ENCODE peak calls at places on chromosomes 5 and 9, in five cellular contexts. One of them, this sample, is unnamed.

GRCh38 chr5:38697013-38697412 is 140.6 kb upstream of the LIFR start:
- DNase-seq in mesendoderm: peak
- DNase-seq in IMR-90: no peak
- DNase-seq in neuronal stem cell: peak
- DNase-seq in H9: no peak
- DNase-seq in this sample: no peak

GRCh38 chr5:99349842-99350241 is 421.0 kb upstream of the CHD1 start:
- DNase-seq in IMR-90: no peak
- DNase-seq in H9: no peak
- DNase-seq in neuronal stem cell: no peak
- DNase-seq in mesendoderm: no peak
- DNase-seq in this sample: no peak

GRCh38 chr9:38142201-38142600 is 73.2 kb upstream of the SHB start:
- DNase-seq in H9: no peak
- DNase-seq in neuronal stem cell: no peak
- DNase-seq in mesendoderm: peak
- DNase-seq in IMR-90: peak
- DNase-seq in this sample: peak

GRCh38 chr9:69970001-69970531 is 73.6 kb upstream of the MAMDC2 start:
- DNase-seq in H9: no peak
- DNase-seq in neuronal stem cell: no peak
- DNase-seq in mesendoderm: no peak
- DNase-seq in IMR-90: no peak
- DNase-seq in this sample: no peak

GRCh38 chr9:135156525-135157510 is 69.3 kb downstream of the OLFM1 start:
- DNase-seq in neuronal stem cell: peak
- DNase-seq in H9: peak
- DNase-seq in IMR-90: peak
- DNase-seq in mesendoderm: peak
- DNase-seq in this sample: peak

GRCh38 chr5:11191673-11192072 is 430.6 kb upstream of the DAP start:
- DNase-seq in H9: no peak
- DNase-seq in IMR-90: no peak
- DNase-seq in mesendoderm: peak
- DNase-seq in neuronal stem cell: no peak
- DNase-seq in this sample: no peak

GRCh38 chr5:159915913-159916840 is at the start of gene ADRA1B:
- DNase-seq in neuronal stem cell: peak
- DNase-seq in mesendoderm: peak
- DNase-seq in IMR-90: peak
- DNase-seq in H9: peak
- DNase-seq in this sample: peak

GRCh38 chr5:120767171-120767820 is 303.2 kb downstream of the PRR16 start:
- DNase-seq in IMR-90: peak
- DNase-seq in neuronal stem cell: no peak
- DNase-seq in mesendoderm: no peak
- DNase-seq in H9: no peak
- DNase-seq in this sample: peak

GRCh38 chr5:88203977-88204735 is 64.5 kb downstream of the TMEM161B start:
- DNase-seq in mesendoderm: peak
- DNase-seq in neuronal stem cell: peak
- DNase-seq in IMR-90: peak
- DNase-seq in H9: no peak
- DNase-seq in this sample: no peak

GRCh38 chr5:142325677-142326479 is 1.1 kb upstream of the SPRY4 start:
- DNase-seq in neuronal stem cell: peak
- DNase-seq in mesendoderm: peak
- DNase-seq in H9: peak
- DNase-seq in IMR-90: peak
- DNase-seq in this sample: peak

DNA sequence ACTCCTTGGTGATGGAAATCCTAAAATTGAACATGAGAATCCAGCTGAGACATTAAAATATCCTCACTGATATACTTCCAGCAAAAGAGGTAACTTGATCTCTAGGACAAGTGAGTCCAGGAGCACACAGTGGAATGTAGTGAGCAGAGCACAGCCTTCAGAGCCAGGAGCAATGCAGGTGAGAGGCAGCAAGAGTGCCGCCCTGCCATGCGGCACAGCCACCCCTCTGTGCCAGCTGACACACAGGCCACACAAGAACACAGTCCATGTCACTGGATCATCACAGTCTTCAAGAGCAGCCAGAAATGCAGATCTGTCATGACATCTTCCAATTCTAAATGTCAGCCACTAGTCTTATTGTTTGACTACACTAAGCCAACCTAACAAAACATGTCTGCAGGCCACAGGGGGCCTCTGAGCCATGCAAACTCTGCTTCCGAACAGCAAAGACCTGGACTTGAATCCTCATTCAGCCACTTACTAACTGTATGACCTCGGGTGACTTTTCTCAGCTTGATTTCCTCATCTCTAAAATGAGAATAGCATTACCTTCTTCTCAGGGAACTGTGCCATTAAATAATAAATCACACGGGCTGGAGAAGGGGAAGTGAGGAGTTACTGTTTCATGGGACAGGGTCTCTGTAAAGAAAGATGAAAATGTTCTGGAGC is 47.0 kb downstream of the CCDC125 start:
- DNase-seq in mesendoderm: peak
- DNase-seq in neuronal stem cell: no peak
- DNase-seq in IMR-90: no peak
- DNase-seq in H9: no peak
- DNase-seq in this sample: no peak
- H2BK15ac ChIP-seq in mesendoderm: no peak
- H2BK15ac ChIP-seq in neuronal stem cell: peak
- H2BK15ac ChIP-seq in IMR-90: no peak
- H2BK15ac ChIP-seq in H9: no peak
- H2BK15ac ChIP-seq in this sample: no peak

GRCh38 chr5:179795863-179796833 is 2.4 kb downstream of the LTC4S start:
- DNase-seq in neuronal stem cell: no peak
- DNase-seq in mesendoderm: peak
- DNase-seq in H9: peak
- DNase-seq in IMR-90: peak
- DNase-seq in this sample: peak

GRCh38 chr5:179795049-179795862 is 1.5 kb downstream of the LTC4S start:
- DNase-seq in mesendoderm: peak
- DNase-seq in neuronal stem cell: no peak
- DNase-seq in IMR-90: no peak
- DNase-seq in H9: peak
- DNase-seq in this sample: no peak

GRCh38 chr5:179794171-179794570 is 385 bp downstream of the LTC4S start:
- DNase-seq in mesendoderm: no peak
- DNase-seq in H9: no peak
- DNase-seq in IMR-90: no peak
- DNase-seq in neuronal stem cell: no peak
- DNase-seq in this sample: no peak

GRCh38 chr5:179793470-179794139 is at the start of gene LTC4S:
- DNase-seq in mesendoderm: no peak
- DNase-seq in IMR-90: peak
- DNase-seq in H9: peak
- DNase-seq in neuronal stem cell: no peak
- DNase-seq in this sample: no peak

DNA sequence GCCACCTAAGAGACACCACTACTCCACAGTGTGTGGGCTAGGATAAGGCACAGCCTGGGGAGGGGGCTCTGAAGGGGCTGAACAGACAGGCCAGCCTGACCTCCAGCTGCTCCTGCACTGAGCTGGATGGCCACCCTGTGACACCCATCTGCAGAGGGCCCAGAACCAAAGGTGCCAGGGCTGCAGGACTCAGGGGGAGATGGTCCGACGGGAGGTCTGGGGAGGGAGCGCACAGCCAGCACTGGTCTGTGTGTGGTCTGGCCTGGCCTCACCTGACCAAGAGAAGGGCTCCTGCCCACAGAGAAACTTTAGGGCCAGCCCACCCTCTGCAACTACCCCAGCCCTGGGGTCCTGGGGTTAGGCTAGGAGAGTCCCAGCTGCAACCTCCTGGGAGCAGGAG is 789 bp downstream of the LTC4S start:
- DNase-seq in IMR-90: no peak
- DNase-seq in H9: no peak
- DNase-seq in neuronal stem cell: no peak
- DNase-seq in mesendoderm: no peak
- DNase-seq in this sample: no peak
- H2BK15ac ChIP-seq in IMR-90: no peak
- H2BK15ac ChIP-seq in H9: no peak
- H2BK15ac ChIP-seq in neuronal stem cell: peak
- H2BK15ac ChIP-seq in mesendoderm: no peak
- H2BK15ac ChIP-seq in this sample: no peak

GRCh38 chr5:167800405-167800804 is 491.0 kb upstream of the WWC1 start:
- DNase-seq in H9: no peak
- DNase-seq in neuronal stem cell: no peak
- DNase-seq in IMR-90: no peak
- DNase-seq in mesendoderm: no peak
- DNase-seq in this sample: no peak

GRCh38 chr5:167802755-167803431 is 488.6 kb upstream of the WWC1 start:
- DNase-seq in IMR-90: no peak
- DNase-seq in H9: no peak
- DNase-seq in neuronal stem cell: peak
- DNase-seq in mesendoderm: peak
- DNase-seq in this sample: no peak

GRCh38 chr5:167801999-167802398 is 489.4 kb upstream of the WWC1 start:
- DNase-seq in IMR-90: no peak
- DNase-seq in neuronal stem cell: no peak
- DNase-seq in H9: no peak
- DNase-seq in mesendoderm: no peak
- DNase-seq in this sample: no peak

DNA sequence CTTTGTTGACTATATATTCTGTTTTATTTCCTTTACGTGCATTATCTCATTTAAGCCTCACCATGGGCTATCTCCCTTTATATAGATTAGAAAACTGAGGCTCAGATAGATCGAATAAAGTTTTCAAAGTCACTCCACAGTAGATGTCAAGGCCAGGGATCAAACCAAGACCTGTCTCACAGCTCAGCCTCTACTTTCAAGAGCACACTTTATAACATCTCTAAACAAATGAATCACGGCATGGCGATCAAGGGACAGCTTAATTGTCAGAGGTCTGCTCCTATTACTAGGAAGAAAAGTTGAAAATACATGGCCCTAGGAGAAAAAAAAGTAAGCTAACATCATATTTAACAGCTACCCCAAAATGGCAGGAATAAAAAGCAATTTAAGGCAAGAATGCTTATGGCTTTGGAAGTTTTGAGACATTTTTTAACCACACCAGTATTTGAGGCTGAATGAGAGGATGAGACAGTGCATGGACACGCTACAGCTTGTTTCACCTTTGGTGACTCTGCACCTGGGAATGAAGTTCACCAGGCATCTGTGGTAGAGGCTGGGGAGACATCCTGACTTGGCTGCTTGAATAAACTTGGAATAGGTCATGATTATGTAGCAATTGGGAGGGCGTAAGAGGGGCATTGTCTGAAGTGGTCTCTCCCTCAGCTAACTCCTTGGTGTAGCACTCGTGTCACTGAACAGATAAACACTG is 486.8 kb upstream of the WWC1 start:
- DNase-seq in IMR-90: no peak
- DNase-seq in neuronal stem cell: no peak
- DNase-seq in mesendoderm: no peak
- DNase-seq in H9: no peak
- DNase-seq in this sample: no peak
- H2BK15ac ChIP-seq in IMR-90: no peak
- H2BK15ac ChIP-seq in neuronal stem cell: no peak
- H2BK15ac ChIP-seq in mesendoderm: no peak
- H2BK15ac ChIP-seq in H9: no peak
- H2BK15ac ChIP-seq in this sample: no peak

DNA sequence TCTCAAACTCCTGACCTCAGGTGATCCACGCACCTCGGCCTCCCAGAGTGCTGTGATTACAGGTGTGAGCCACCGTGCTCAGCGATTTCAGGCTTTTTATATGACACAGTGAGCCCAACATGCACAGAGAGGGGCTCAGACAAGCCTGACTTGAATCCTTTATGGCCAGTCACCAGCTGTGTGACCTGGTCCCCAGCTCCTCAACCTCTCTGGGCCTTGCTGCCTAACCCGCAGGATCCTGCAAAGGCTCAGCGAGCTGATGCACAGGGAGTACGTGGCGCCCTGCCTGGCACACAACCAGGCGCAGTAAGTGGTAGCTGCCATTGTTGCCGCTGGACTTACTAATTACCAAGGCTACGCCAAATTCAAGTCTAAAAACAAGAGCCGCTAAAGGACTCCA is 16.6 kb upstream of the NCS1 start:
- DNase-seq in mesendoderm: no peak
- DNase-seq in neuronal stem cell: no peak
- DNase-seq in IMR-90: no peak
- DNase-seq in H9: no peak
- DNase-seq in this sample: no peak
- H2BK15ac ChIP-seq in mesendoderm: no peak
- H2BK15ac ChIP-seq in neuronal stem cell: no peak
- H2BK15ac ChIP-seq in IMR-90: no peak
- H2BK15ac ChIP-seq in H9: no peak
- H2BK15ac ChIP-seq in this sample: no peak

GRCh38 chr9:122131401-122131921 is 28.1 kb downstream of the NDUFA8 start:
- DNase-seq in H9: peak
- DNase-seq in IMR-90: no peak
- DNase-seq in mesendoderm: peak
- DNase-seq in neuronal stem cell: no peak
- DNase-seq in this sample: no peak

GRCh38 chr9:122132539-122132938 is 27.0 kb downstream of the NDUFA8 start:
- DNase-seq in IMR-90: no peak
- DNase-seq in neuronal stem cell: no peak
- DNase-seq in mesendoderm: no peak
- DNase-seq in H9: no peak
- DNase-seq in this sample: no peak

GRCh38 chr9:122129969-122130368 is 29.6 kb downstream of the NDUFA8 start:
- DNase-seq in IMR-90: no peak
- DNase-seq in neuronal stem cell: no peak
- DNase-seq in H9: no peak
- DNase-seq in mesendoderm: no peak
- DNase-seq in this sample: no peak

GRCh38 chr9:122128432-122129343 is 30.9 kb downstream of the NDUFA8 start:
- DNase-seq in neuronal stem cell: no peak
- DNase-seq in IMR-90: no peak
- DNase-seq in H9: no peak
- DNase-seq in mesendoderm: no peak
- DNase-seq in this sample: no peak

DNA sequence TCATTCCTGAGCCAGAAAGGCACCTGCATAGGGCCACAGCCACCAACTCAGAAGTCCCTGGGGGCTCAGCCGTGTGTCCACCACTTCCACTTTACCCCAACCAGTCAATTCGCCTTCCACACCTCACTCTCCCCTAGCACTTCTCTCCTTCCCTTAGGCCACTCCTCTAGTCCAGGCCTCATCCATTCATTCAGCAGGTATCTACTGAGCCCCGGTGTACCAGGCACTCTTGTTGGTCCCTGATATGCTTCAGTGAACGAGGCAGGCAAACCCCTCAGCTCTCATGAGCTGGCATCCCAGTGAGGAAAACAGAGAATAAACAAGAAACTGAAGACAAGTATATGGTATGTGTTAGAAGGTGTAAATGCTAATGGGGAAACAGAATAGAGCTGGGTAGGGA is 28.7 kb downstream of the NDUFA8 start:
- DNase-seq in IMR-90: no peak
- DNase-seq in mesendoderm: no peak
- DNase-seq in H9: no peak
- DNase-seq in neuronal stem cell: no peak
- DNase-seq in this sample: no peak
- H2BK15ac ChIP-seq in IMR-90: no peak
- H2BK15ac ChIP-seq in mesendoderm: no peak
- H2BK15ac ChIP-seq in H9: no peak
- H2BK15ac ChIP-seq in neuronal stem cell: no peak
- H2BK15ac ChIP-seq in this sample: no peak

This sample was measured in mesenchymal stem cell.